ENCODE peak calls at places on chromosomes 4 and X, in four cellular contexts. A, Z, J and S are unnamed samples.

GRCh38 chrX:107675823-107676555 is 47.7 kb downstream of the PRPS1 start:
- DNase-seq in A (no peak), Z (no peak), J (no peak), S (no peak)

GRCh38 chrX:78119521-78120227 is 15.6 kb downstream of the PGK1 start:
- DNase-seq in A (no peak), Z (no peak), J (no peak), S (no peak)

GRCh38 chr4:148161601-148162000 is 280.6 kb downstream of the NR3C2 start:
- DNase-seq in A (no peak), Z (no peak), J (no peak), S (no peak)

GRCh38 chrX:74924449-74925209 is 623 bp downstream of the NEXMIF start:
- DNase-seq in A (no peak), Z (no peak), J (peak; percentile 56), S (peak; percentile 10)

GRCh38 chr4:1711906-1712215 is 258 bp downstream of the SLBP start:
- DNase-seq in A (peak; percentile 33), Z (no peak), J (no peak), S (no peak)

GRCh38 chr4:8907596-8908205 is 36.1 kb upstream of the HMX1 start:
- DNase-seq in A (no peak), Z (no peak), J (no peak), S (no peak)

GRCh38 chr4:3346146-3346545 is 53.3 kb downstream of the RGS12 start:
- DNase-seq in A (no peak), Z (no peak), J (no peak), S (no peak)

GRCh38 chrX:100747090-100747489 is 15.2 kb upstream of the SYTL4 start:
- DNase-seq in A (no peak), Z (no peak), J (no peak), S (no peak)

GRCh38 chrX:78123190-78123589 is 16.3 kb downstream of the TAF9B start:
- DNase-seq in A (no peak), Z (no peak), J (no peak), S (no peak)

GRCh38 chrX:134548844-134549205 is 88.9 kb downstream of the HPRT1 start:
- DNase-seq in A (no peak), Z (no peak), J (no peak), S (no peak)

GRCh38 chr4:125433453-125433852 is 118.7 kb downstream of the FAT4 start:
- DNase-seq in A (no peak), Z (no peak), J (no peak), S (no peak)

GRCh38 chr4:75849459-75849858 is 52.8 kb downstream of the PPEF2 start:
- DNase-seq in A (no peak), Z (no peak), J (no peak), S (no peak)